ENCODE peak calls at places on chromosome 12, in nine cellular contexts. K, R, Z, F, O, L, S, H and C are unnamed samples.

GRCh38 chr12:41604830-41605229 is 416.7 kb downstream of the PDZRN4 start:
- DNase-seq in K (no peak), R (no peak), Z (no peak), F (peak; percentile 37), O (no peak), L (no peak), S (no peak), H (peak; percentile 83), C (no peak)

GRCh38 chr12:101948365-101948764 is 71.0 kb downstream of the DRAM1 start:
- DNase-seq in K (no peak), R (no peak), Z (no peak), F (no peak), O (no peak), L (no peak), S (no peak), H (no peak), C (no peak)

GRCh38 chr12:93979189-93979588 is 169.2 kb upstream of the PLXNC1 start:
- DNase-seq in K (no peak), R (peak; percentile 25), Z (no peak), F (peak; percentile 23), O (peak; percentile 28), L (peak; percentile 3), S (no peak), H (no peak), C (peak; percentile 15)

GRCh38 chr12:122790393-122791075 is 16.2 kb downstream of the CCDC62 start:
- DNase-seq in K (no peak), R (no peak), Z (no peak), F (peak; percentile 21), O (no peak), L (no peak), S (no peak), H (no peak), C (no peak)

GRCh38 chr12:27260746-27261145 is 16.7 kb downstream of the STK38L start:
- DNase-seq in K (no peak), R (no peak), Z (no peak), F (no peak), O (no peak), L (no peak), S (no peak), H (no peak), C (no peak)

GRCh38 chr12:24036438-24037204 is 87.2 kb upstream of the SOX5 start:
- DNase-seq in K (no peak), R (no peak), Z (no peak), F (no peak), O (no peak), L (no peak), S (no peak), H (no peak), C (no peak)

GRCh38 chr12:94699796-94700195 is 49.4 kb upstream of the TMCC3 start:
- DNase-seq in K (no peak), R (no peak), Z (no peak), F (peak; percentile 56), O (no peak), L (no peak), S (no peak), H (peak; percentile 56), C (no peak)

GRCh38 chr12:34399631-34400422 is 377.5 kb downstream of the ALG10 start:
- DNase-seq in K (peak; percentile 28), R (no peak), Z (peak; percentile 3), F (peak; percentile 0), O (no peak), L (no peak), S (no peak), H (no peak), C (no peak)

GRCh38 chr12:114841557-114842251 is 157.7 kb upstream of the TBX3 start:
- DNase-seq in K (no peak), R (no peak), Z (no peak), F (no peak), O (peak; percentile 27), L (no peak), S (no peak), H (no peak), C (no peak)